ENCODE peak calls at places on chromosomes 5 and 9, in four cellular contexts. One of them, this sample, is unnamed.

GRCh38 chr5:72324186-72324825 is 4.1 kb downstream of the PTCD2 start:
- DNase-seq in astrocyte of the cerebellum: no peak
- DNase-seq in AG09309: no peak
- DNase-seq in heart left ventricle: no peak
- DNase-seq in this sample: no peak

GRCh38 chr5:135246923-135247795 is 151.9 kb downstream of the MACROH2A1 start:
- DNase-seq in astrocyte of the cerebellum: peak
- DNase-seq in AG09309: peak
- DNase-seq in heart left ventricle: no peak
- DNase-seq in this sample: peak

GRCh38 chr9:124812401-124813016 is 35.6 kb downstream of the OLFML2A start:
- DNase-seq in astrocyte of the cerebellum: peak
- DNase-seq in AG09309: peak
- DNase-seq in heart left ventricle: peak
- DNase-seq in this sample: peak

GRCh38 chr5:72596956-72597355 is 89.7 kb upstream of the ZNF366 start:
- DNase-seq in astrocyte of the cerebellum: no peak
- DNase-seq in AG09309: no peak
- DNase-seq in heart left ventricle: no peak
- DNase-seq in this sample: no peak

GRCh38 chr9:71911908-71912325 is 478 bp downstream of the C9orf85 start:
- DNase-seq in astrocyte of the cerebellum: peak
- DNase-seq in AG09309: no peak
- DNase-seq in heart left ventricle: no peak
- DNase-seq in this sample: no peak

GRCh38 chr9:137286980-137287383 is 9.5 kb downstream of the TOR4A start:
- DNase-seq in astrocyte of the cerebellum: no peak
- DNase-seq in AG09309: no peak
- DNase-seq in heart left ventricle: peak
- DNase-seq in this sample: no peak

GRCh38 chr5:37836173-37837100 is 3.4 kb downstream of the GDNF start:
- DNase-seq in astrocyte of the cerebellum: no peak
- DNase-seq in AG09309: no peak
- DNase-seq in heart left ventricle: no peak
- DNase-seq in this sample: no peak

GRCh38 chr5:108529381-108529780 is 147.5 kb upstream of the FBXL17 start:
- DNase-seq in astrocyte of the cerebellum: no peak
- DNase-seq in AG09309: no peak
- DNase-seq in heart left ventricle: no peak
- DNase-seq in this sample: no peak

GRCh38 chr5:40410231-40410861 is 269.4 kb upstream of the PTGER4 start:
- DNase-seq in astrocyte of the cerebellum: peak
- DNase-seq in AG09309: no peak
- DNase-seq in heart left ventricle: peak
- DNase-seq in this sample: peak

GRCh38 chr5:138543730-138544104 is 681 bp upstream of the ETF1 start:
- DNase-seq in astrocyte of the cerebellum: no peak
- DNase-seq in AG09309: no peak
- DNase-seq in heart left ventricle: no peak
- DNase-seq in this sample: no peak

GRCh38 chr9:137381501-137382443 is 41.2 kb downstream of the EXD3 start:
- DNase-seq in astrocyte of the cerebellum: no peak
- DNase-seq in AG09309: no peak
- DNase-seq in heart left ventricle: peak
- DNase-seq in this sample: no peak

GRCh38 chr9:4066120-4066519 is 233.7 kb downstream of the GLIS3 start:
- DNase-seq in astrocyte of the cerebellum: no peak
- DNase-seq in AG09309: no peak
- DNase-seq in heart left ventricle: no peak
- DNase-seq in this sample: no peak

GRCh38 chr9:125517577-125517976 is 189.4 kb downstream of the MAPKAP1 start:
- DNase-seq in astrocyte of the cerebellum: no peak
- DNase-seq in AG09309: no peak
- DNase-seq in heart left ventricle: no peak
- DNase-seq in this sample: no peak

GRCh38 chr9:89538874-89539273 is 41.0 kb upstream of the SEMA4D start:
- DNase-seq in astrocyte of the cerebellum: no peak
- DNase-seq in AG09309: no peak
- DNase-seq in heart left ventricle: no peak
- DNase-seq in this sample: no peak

GRCh38 chr5:151236888-151237287 is 13.0 kb upstream of the CCDC69 start:
- DNase-seq in astrocyte of the cerebellum: no peak
- DNase-seq in AG09309: no peak
- DNase-seq in heart left ventricle: no peak
- DNase-seq in this sample: no peak

GRCh38 chr5:178583279-178583678 is 6.9 kb downstream of the COL23A1 start:
- DNase-seq in astrocyte of the cerebellum: no peak
- DNase-seq in AG09309: no peak
- DNase-seq in heart left ventricle: no peak
- DNase-seq in this sample: no peak

GRCh38 chr9:96495341-96495740 is 45.4 kb downstream of the HABP4 start:
- DNase-seq in astrocyte of the cerebellum: peak
- DNase-seq in AG09309: peak
- DNase-seq in heart left ventricle: no peak
- DNase-seq in this sample: no peak

GRCh38 chr5:75331-76320 is 16.3 kb upstream of the PLEKHG4B start:
- DNase-seq in astrocyte of the cerebellum: no peak
- DNase-seq in AG09309: no peak
- DNase-seq in heart left ventricle: no peak
- DNase-seq in this sample: no peak

GRCh38 chr9:37840560-37841194 is 40.1 kb downstream of the DCAF10 start:
- DNase-seq in astrocyte of the cerebellum: peak
- DNase-seq in AG09309: peak
- DNase-seq in heart left ventricle: no peak
- DNase-seq in this sample: peak

GRCh38 chr9:12463641-12464040 is 229.5 kb upstream of the TYRP1 start:
- DNase-seq in astrocyte of the cerebellum: no peak
- DNase-seq in AG09309: no peak
- DNase-seq in heart left ventricle: no peak
- DNase-seq in this sample: peak

GRCh38 chr5:169772688-169773087 is 135.6 kb downstream of the DOCK2 start:
- DNase-seq in astrocyte of the cerebellum: no peak
- DNase-seq in AG09309: no peak
- DNase-seq in heart left ventricle: no peak
- DNase-seq in this sample: no peak

GRCh38 chr9:88502552-88503034 is 32.4 kb upstream of the NXNL2 start:
- DNase-seq in astrocyte of the cerebellum: no peak
- DNase-seq in AG09309: no peak
- DNase-seq in heart left ventricle: no peak
- DNase-seq in this sample: no peak

GRCh38 chr5:31815394-31815793 is 176.5 kb downstream of the PDZD2 start:
- DNase-seq in astrocyte of the cerebellum: no peak
- DNase-seq in AG09309: no peak
- DNase-seq in heart left ventricle: no peak
- DNase-seq in this sample: no peak

GRCh38 chr9:129140397-129141065 is 29.3 kb downstream of the PTPA start:
- DNase-seq in astrocyte of the cerebellum: no peak
- DNase-seq in AG09309: no peak
- DNase-seq in heart left ventricle: peak
- DNase-seq in this sample: no peak

GRCh38 chr5:143134900-143135299 is 268.6 kb downstream of the NR3C1 start:
- DNase-seq in astrocyte of the cerebellum: no peak
- DNase-seq in AG09309: no peak
- DNase-seq in heart left ventricle: no peak
- DNase-seq in this sample: no peak

GRCh38 chr5:174140452-174140851 is 94.9 kb downstream of the NSG2 start:
- DNase-seq in astrocyte of the cerebellum: no peak
- DNase-seq in AG09309: no peak
- DNase-seq in heart left ventricle: no peak
- DNase-seq in this sample: no peak

GRCh38 chr5:17679597-17680187 is 45.4 kb downstream of the TAF11L14 start:
- DNase-seq in astrocyte of the cerebellum: no peak
- DNase-seq in AG09309: no peak
- DNase-seq in heart left ventricle: no peak
- DNase-seq in this sample: no peak

GRCh38 chr9:75491533-75491932 is 398.9 kb upstream of the PCSK5 start:
- DNase-seq in astrocyte of the cerebellum: no peak
- DNase-seq in AG09309: no peak
- DNase-seq in heart left ventricle: no peak
- DNase-seq in this sample: no peak

GRCh38 chr9:125991886-125992529 is 244.8 kb downstream of the PBX3 start:
- DNase-seq in astrocyte of the cerebellum: no peak
- DNase-seq in AG09309: no peak
- DNase-seq in heart left ventricle: no peak
- DNase-seq in this sample: no peak

GRCh38 chr5:92800360-92800759 is 780.7 kb downstream of the NR2F1-AS1 start:
- DNase-seq in astrocyte of the cerebellum: peak
- DNase-seq in AG09309: no peak
- DNase-seq in heart left ventricle: no peak
- DNase-seq in this sample: peak

GRCh38 chr5:163916376-163916775 is 411.0 kb downstream of the MAT2B start:
- DNase-seq in astrocyte of the cerebellum: no peak
- DNase-seq in AG09309: no peak
- DNase-seq in heart left ventricle: no peak
- DNase-seq in this sample: no peak

GRCh38 chr5:1730487-1730847 is 69.2 kb downstream of the MRPL36 start:
- DNase-seq in astrocyte of the cerebellum: no peak
- DNase-seq in AG09309: no peak
- DNase-seq in heart left ventricle: no peak
- DNase-seq in this sample: no peak

GRCh38 chr5:75723378-75723777 is 6.1 kb upstream of the POC5 start:
- DNase-seq in astrocyte of the cerebellum: no peak
- DNase-seq in AG09309: no peak
- DNase-seq in heart left ventricle: no peak
- DNase-seq in this sample: no peak

GRCh38 chr9:110427497-110428104 is 89.9 kb upstream of the TXNDC8 start:
- DNase-seq in astrocyte of the cerebellum: no peak
- DNase-seq in AG09309: no peak
- DNase-seq in heart left ventricle: no peak
- DNase-seq in this sample: no peak

GRCh38 chr9:126388964-126389363 is 62.3 kb downstream of the MVB12B start:
- DNase-seq in astrocyte of the cerebellum: no peak
- DNase-seq in AG09309: no peak
- DNase-seq in heart left ventricle: no peak
- DNase-seq in this sample: no peak

DNA sequence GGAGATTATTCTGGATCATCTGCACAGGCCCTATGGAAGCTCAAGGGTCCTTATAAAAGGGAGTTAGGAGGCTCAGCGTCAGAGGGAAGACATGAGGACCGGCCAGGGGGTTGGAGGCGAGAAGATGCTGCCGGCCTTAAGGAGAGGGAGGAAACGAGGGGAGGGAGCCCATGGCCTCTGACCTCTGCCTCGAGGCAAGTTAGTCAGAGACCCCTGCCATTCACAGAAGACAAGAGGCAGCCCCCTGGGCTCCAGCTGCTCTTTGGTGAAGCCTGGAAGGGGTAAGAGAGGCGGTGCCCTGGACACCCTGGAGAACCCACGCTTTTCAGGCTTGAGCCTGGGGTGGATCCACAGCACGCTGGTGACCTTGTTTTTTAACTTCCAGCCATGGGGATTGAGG is 49.5 kb downstream of the OLFM1 start:
- DNase-seq in astrocyte of the cerebellum: no peak
- DNase-seq in AG09309: no peak
- DNase-seq in heart left ventricle: no peak
- DNase-seq in this sample: no peak
- TF ChIP-seq CTCF in astrocyte of the cerebellum: no peak
- TF ChIP-seq CTCF in AG09309: no peak
- TF ChIP-seq CTCF in heart left ventricle: no peak
- TF ChIP-seq CTCF in this sample: no peak

GRCh38 chr5:89536020-89536419 is 653.0 kb upstream of the MEF2C start:
- DNase-seq in astrocyte of the cerebellum: no peak
- DNase-seq in AG09309: no peak
- DNase-seq in heart left ventricle: no peak
- DNase-seq in this sample: no peak

GRCh38 chr5:89537800-89538199 is 654.8 kb upstream of the MEF2C start:
- DNase-seq in astrocyte of the cerebellum: no peak
- DNase-seq in AG09309: no peak
- DNase-seq in heart left ventricle: no peak
- DNase-seq in this sample: no peak

GRCh38 chr5:89535421-89535820 is 652.4 kb upstream of the MEF2C start:
- DNase-seq in astrocyte of the cerebellum: no peak
- DNase-seq in AG09309: no peak
- DNase-seq in heart left ventricle: no peak
- DNase-seq in this sample: no peak

DNA sequence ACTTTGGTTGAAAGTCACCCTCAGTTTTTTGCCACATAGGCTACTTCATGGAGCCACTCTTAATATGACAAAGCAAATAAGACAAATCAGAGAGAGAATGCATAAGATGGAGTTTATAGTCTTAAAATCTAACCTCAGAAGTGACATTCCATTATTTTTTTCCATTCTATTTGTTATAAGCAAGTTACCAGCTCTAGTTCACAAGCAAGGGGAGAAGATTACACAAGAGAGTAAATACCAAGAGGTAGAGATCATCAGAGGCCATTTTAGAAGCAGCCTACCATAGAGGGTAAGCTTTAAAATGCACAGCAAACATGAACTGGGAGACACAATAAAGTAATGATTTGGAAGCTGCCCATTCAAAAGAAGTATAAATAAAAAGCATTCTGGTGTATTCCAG is 651.3 kb upstream of the MEF2C start:
- DNase-seq in astrocyte of the cerebellum: no peak
- DNase-seq in AG09309: peak
- DNase-seq in heart left ventricle: no peak
- DNase-seq in this sample: no peak
- H3K4me3 ChIP-seq in astrocyte of the cerebellum: no peak
- H3K4me3 ChIP-seq in AG09309: no peak
- H3K4me3 ChIP-seq in heart left ventricle: no peak
- H3K4me3 ChIP-seq in this sample: no peak

GRCh38 chr5:167971706-167972105 is 319.7 kb upstream of the WWC1 start:
- DNase-seq in astrocyte of the cerebellum: no peak
- DNase-seq in AG09309: no peak
- DNase-seq in heart left ventricle: no peak
- DNase-seq in this sample: no peak
- TF ChIP-seq CTCF in astrocyte of the cerebellum: no peak
- TF ChIP-seq CTCF in AG09309: no peak
- TF ChIP-seq CTCF in heart left ventricle: no peak
- TF ChIP-seq CTCF in this sample: no peak

GRCh38 chr5:42993516-42994284 is 46.4 kb downstream of the ANXA2R start:
- DNase-seq in astrocyte of the cerebellum: no peak
- DNase-seq in AG09309: no peak
- DNase-seq in heart left ventricle: peak
- DNase-seq in this sample: no peak
- H3K4me3 ChIP-seq in astrocyte of the cerebellum: peak
- H3K4me3 ChIP-seq in AG09309: peak
- H3K4me3 ChIP-seq in heart left ventricle: peak
- H3K4me3 ChIP-seq in this sample: peak

DNA sequence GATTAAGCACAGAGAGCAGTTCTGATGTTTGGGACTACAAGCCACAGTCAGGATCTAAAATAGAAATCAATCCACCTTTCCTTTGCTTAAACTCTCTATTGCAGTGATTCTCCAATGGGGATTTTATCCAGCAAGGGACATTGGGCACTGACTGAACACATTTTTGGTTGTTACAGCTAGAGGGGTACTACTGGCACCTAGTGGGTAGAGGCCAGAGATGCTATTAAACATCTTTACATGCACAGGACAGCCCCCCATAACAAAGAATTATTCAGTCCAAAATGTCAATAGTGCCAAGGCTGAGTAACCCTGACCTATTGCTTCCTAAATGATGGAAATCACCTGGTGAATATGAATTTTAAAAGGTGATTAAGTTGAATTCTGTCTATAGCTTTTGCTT is 12.0 kb downstream of the ZNF622 start:
- DNase-seq in astrocyte of the cerebellum: no peak
- DNase-seq in AG09309: no peak
- DNase-seq in heart left ventricle: no peak
- DNase-seq in this sample: no peak
- TF ChIP-seq CTCF in astrocyte of the cerebellum: no peak
- TF ChIP-seq CTCF in AG09309: no peak
- TF ChIP-seq CTCF in heart left ventricle: peak
- TF ChIP-seq CTCF in this sample: peak